ENCODE peak calls at places on chromosomes 1 and 21, in nine cellular contexts. O is BE2C; B is ascending aorta; V is MG63; Q is lower lobe of right lung; R is hepatocyte; A is Karpas-422; Z is HCT116; J is CD8-positive, alpha-beta T cell. I is an unnamed sample.

GRCh38 chr1:117708323-117709288 is 102.8 kb downstream of the TENT5C start:
- DNase-seq in O (no peak), B (no peak), V (no peak), Q (no peak), R (no peak), A (no peak), Z (no peak), J (no peak), I (no peak)

GRCh38 chr1:248810000-248810726 is 15.6 kb downstream of the SH3BP5L start:
- DNase-seq in O (no peak), B (no peak), V (no peak), Q (no peak), R (no peak), A (no peak), Z (no peak), J (no peak), I (no peak)

GRCh38 chr1:156875067-156875615 is 14.5 kb downstream of the NTRK1 start:
- DNase-seq in O (no peak), B (no peak), V (no peak), Q (no peak), R (no peak), A (no peak), Z (no peak), J (no peak), I (no peak)

GRCh38 chr1:21546122-21546825 is 37.1 kb downstream of the ALPL start:
- DNase-seq in O (no peak), B (no peak), V (no peak), Q (no peak), R (no peak), A (no peak), Z (no peak), J (no peak), I (no peak)

GRCh38 chr1:59162665-59163064 is 134.2 kb upstream of the FGGY start:
- DNase-seq in O (no peak), B (no peak), V (no peak), Q (no peak), R (no peak), A (no peak), Z (no peak), J (no peak), I (no peak)

GRCh38 chr21:25999935-26000582 is 170.5 kb downstream of the APP start:
- DNase-seq in O (no peak), B (no peak), V (no peak), Q (no peak), R (no peak), A (no peak), Z (no peak), J (peak; percentile 12), I (no peak)

GRCh38 chr1:230109871-230110667 is 43.0 kb downstream of the GALNT2 start:
- DNase-seq in O (peak; percentile 81), B (no peak), V (no peak), Q (no peak), R (peak; percentile 68), A (no peak), Z (no peak), J (no peak), I (no peak)

GRCh38 chr1:244437108-244437507 is 14.6 kb downstream of the ADSS2 start:
- DNase-seq in O (no peak), B (no peak), V (no peak), Q (no peak), R (no peak), A (no peak), Z (no peak), J (no peak), I (no peak)

GRCh38 chr1:168942165-168942564 is 164.3 kb upstream of the ATP1B1 start:
- DNase-seq in O (no peak), B (no peak), V (no peak), Q (no peak), R (no peak), A (no peak), Z (no peak), J (no peak), I (no peak)

GRCh38 chr21:45892156-45892919 is 89.2 kb upstream of the COL6A1 start:
- DNase-seq in O (peak; percentile 14), B (no peak), V (no peak), Q (peak; percentile 70), R (no peak), A (no peak), Z (no peak), J (no peak), I (no peak)

GRCh38 chr1:165375623-165376022 is 19.1 kb upstream of the LMX1A start:
- DNase-seq in O (no peak), B (no peak), V (no peak), Q (no peak), R (no peak), A (no peak), Z (no peak), J (no peak), I (no peak)

GRCh38 chr21:46189213-46189958 is 5.1 kb upstream of the SPATC1L start:
- DNase-seq in O (no peak), B (no peak), V (no peak), Q (no peak), R (peak; percentile 18), A (no peak), Z (no peak), J (no peak), I (peak; percentile 73)

GRCh38 chr1:172821609-172822274 is 162.8 kb downstream of the FASLG start:
- DNase-seq in O (peak; percentile 80), B (no peak), V (peak; percentile 27), Q (no peak), R (peak; percentile 30), A (peak; percentile 53), Z (no peak), J (no peak), I (peak; percentile 44)

GRCh38 chr1:56050911-56051310 is 528.5 kb downstream of the PLPP3 start:
- DNase-seq in O (no peak), B (no peak), V (no peak), Q (no peak), R (no peak), A (no peak), Z (no peak), J (no peak), I (no peak)

GRCh38 chr1:56060901-56061300 is 518.5 kb downstream of the PLPP3 start:
- DNase-seq in O (no peak), B (no peak), V (peak; percentile 77), Q (no peak), R (peak; percentile 30), A (no peak), Z (no peak), J (no peak), I (no peak)

GRCh38 chr1:56052090-56052489 is 527.3 kb downstream of the PLPP3 start:
- DNase-seq in O (no peak), B (no peak), V (no peak), Q (no peak), R (no peak), A (no peak), Z (no peak), J (no peak), I (no peak)

GRCh38 chr1:56056438-56057312 is 522.7 kb downstream of the PLPP3 start:
- DNase-seq in O (no peak), B (no peak), V (peak; percentile 63), Q (no peak), R (no peak), A (no peak), Z (no peak), J (no peak), I (peak; percentile 34)

GRCh38 chr1:56054959-56055358 is 524.4 kb downstream of the PLPP3 start:
- DNase-seq in O (no peak), B (no peak), V (no peak), Q (no peak), R (no peak), A (no peak), Z (no peak), J (no peak), I (no peak)
- H3K4me3 ChIP-seq in O (no peak overlapping the region), B (no peak overlapping the region), V (no peak overlapping the region), Q (no peak overlapping the region), R (no peak overlapping the region), A (no peak overlapping the region), Z (no peak overlapping the region), J (no peak overlapping the region), I (no peak overlapping the region)

DNA sequence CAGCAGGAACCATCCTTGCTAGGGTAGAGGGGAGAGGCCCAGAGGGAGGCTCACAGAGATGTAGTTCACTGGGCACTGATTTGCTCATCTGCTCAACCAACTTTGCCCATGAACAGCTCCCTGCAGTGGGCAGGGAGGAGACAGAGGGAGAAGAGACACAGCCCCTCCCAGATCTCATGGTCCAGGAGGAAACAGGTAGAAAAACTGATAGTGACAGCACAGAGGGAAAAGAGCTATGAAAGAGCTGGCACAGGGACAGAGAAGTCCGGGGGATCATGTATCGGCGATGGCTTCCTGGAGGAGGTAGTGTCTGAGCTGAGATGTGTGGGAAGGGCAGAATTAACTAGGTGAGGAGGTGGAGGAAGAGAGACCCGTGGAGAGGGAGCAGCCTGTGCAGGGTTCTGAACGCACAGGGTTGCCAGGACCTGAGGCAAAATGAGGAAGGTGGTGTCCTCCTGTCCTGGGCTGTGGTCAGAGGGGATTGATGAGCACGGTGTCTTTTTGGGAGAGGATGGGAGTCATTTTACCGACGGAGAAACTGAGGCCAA is 85.9 kb downstream of the PTPRU start:
- DNase-seq in O (no peak), B (no peak), V (no peak), Q (no peak), R (no peak), A (no peak), Z (no peak), J (no peak), I (no peak)
- H3K36me3 ChIP-seq in O (no peaks in the 10 kb centered on the region), B (peaks cover 55% of the 10 kb centered on the region), V (no peaks in the 10 kb centered on the region), Q (peaks cover 32% of the 10 kb centered on the region), R (no peaks in the 10 kb centered on the region), A (no peaks in the 10 kb centered on the region), Z (peaks cover 3% of the 10 kb centered on the region), J (no peaks in the 10 kb centered on the region), I (no peaks in the 10 kb centered on the region)

GRCh38 chr1:223715710-223716103 is 3.4 kb downstream of the CAPN2 start:
- DNase-seq in O (no peak), B (no peak), V (no peak), Q (no peak), R (no peak), A (no peak), Z (no peak), J (no peak), I (no peak)

GRCh38 chr1:223714421-223714724 is 2.0 kb downstream of the CAPN2 start:
- DNase-seq in O (no peak), B (no peak), V (no peak), Q (no peak), R (no peak), A (no peak), Z (no peak), J (no peak), I (no peak)

GRCh38 chr1:223713546-223714420 is 1.4 kb downstream of the CAPN2 start:
- DNase-seq in O (no peak), B (no peak), V (no peak), Q (no peak), R (no peak), A (no peak), Z (peak; percentile 66), J (no peak), I (no peak)

GRCh38 chr1:223716302-223716862 is 4.0 kb downstream of the CAPN2 start:
- DNase-seq in O (no peak), B (no peak), V (no peak), Q (peak; percentile 54), R (peak; percentile 26), A (no peak), Z (no peak), J (peak; percentile 56), I (no peak)

GRCh38 chr1:223714849-223715709 is 2.7 kb downstream of the CAPN2 start:
- DNase-seq in O (no peak), B (no peak), V (peak; percentile 86), Q (peak; percentile 53), R (peak; percentile 85), A (no peak), Z (peak; percentile 66), J (no peak), I (peak; percentile 89)
- H3K4me3 ChIP-seq in O (no peak overlapping the region), B (peak overlapping the region; percentile 74), V (peak overlapping the region; percentile 12), Q (peak overlapping the region; percentile 88), R (no peak overlapping the region), A (no peak overlapping the region), Z (peak overlapping the region; percentile 34), J (no peak overlapping the region), I (peak overlapping the region; percentile 97)

GRCh38 chr1:193926956-193927355 is 740.5 kb upstream of the B3GALT2 start:
- DNase-seq in O (no peak), B (no peak), V (no peak), Q (no peak), R (no peak), A (no peak), Z (no peak), J (no peak), I (no peak)
- H3K36me3 ChIP-seq in O (no peaks in the 10 kb centered on the region), B (no peaks in the 10 kb centered on the region), V (no peaks in the 10 kb centered on the region), Q (no peaks in the 10 kb centered on the region), R (no peaks in the 10 kb centered on the region), A (no peaks in the 10 kb centered on the region), Z (no peaks in the 10 kb centered on the region), J (no peaks in the 10 kb centered on the region), I (no peaks in the 10 kb centered on the region)